ENCODE peak calls at places on chromosomes 13 and 19, in five cellular contexts. V, R, P, L and D are unnamed samples.

GRCh38 chr19:47726467-47726866 is 13.2 kb downstream of the EHD2 start:
- DNase-seq in R (no peak), P (no peak), L (peak; percentile 57), V (no peak), D (no peak)

GRCh38 chr13:99316657-99317244 is 9.6 kb upstream of the GPR183 start:
- DNase-seq in V (no peak), L (no peak), R (no peak), P (no peak), D (no peak)

GRCh38 chr13:50339291-50339690 is 324.0 kb downstream of the KCNRG start:
- DNase-seq in P (no peak), R (no peak), L (no peak), V (no peak), D (no peak)

GRCh38 chr19:46661735-46662592 is 982 bp upstream of the DACT3 start:
- DNase-seq in V (peak; percentile 66), L (peak; percentile 87), R (peak; percentile 88), P (peak; percentile 90), D (peak; percentile 82)

GRCh38 chr19:38812841-38813320 is at the start of gene LGALS4:
- DNase-seq in V (no peak), R (no peak), P (no peak), L (no peak), D (peak; percentile 15)

GRCh38 chr19:57830071-57830602 is at the start of gene ZNF587B:
- DNase-seq in P (peak; percentile 96), V (no peak), L (peak; percentile 40), R (peak; percentile 64), D (no peak)

GRCh38 chr13:76758257-76758656 is 127.9 kb downstream of the KCTD12 start:
- DNase-seq in R (no peak), V (no peak), L (no peak), P (no peak), D (no peak)

GRCh38 chr19:13091400-13092161 is 11.1 kb downstream of the LYL1 start:
- DNase-seq in P (peak; percentile 59), L (peak; percentile 52), V (no peak), R (no peak), D (no peak)

GRCh38 chr13:112966776-112967175 is 2.2 kb upstream of the MCF2L start:
- DNase-seq in R (peak; percentile 33), L (no peak), P (no peak), V (no peak), D (no peak)

GRCh38 chr13:112968910-112969691 is at the start of gene MCF2L:
- DNase-seq in P (peak; percentile 57), R (peak; percentile 48), L (peak; percentile 37), V (peak; percentile 63), D (peak; percentile 78)

GRCh38 chr13:112967666-112968379 is 1.2 kb upstream of the MCF2L start:
- DNase-seq in V (no peak), P (no peak), R (peak; percentile 22), L (no peak), D (no peak)

GRCh38 chr13:112969692-112970338 is 801 bp downstream of the MCF2L start:
- DNase-seq in P (no peak), V (no peak), R (no peak), L (no peak), D (no peak)

GRCh38 chr13:112968380-112968909 is 569 bp upstream of the MCF2L start:
- DNase-seq in R (peak; percentile 69), P (no peak), L (no peak), V (peak; percentile 34), D (peak; percentile 74)
- TF ChIP-seq CTCF in R (peak; percentile 46), P (peak; percentile 37), L (no peak), V (no peak), D (peak; percentile 9)

DNA sequence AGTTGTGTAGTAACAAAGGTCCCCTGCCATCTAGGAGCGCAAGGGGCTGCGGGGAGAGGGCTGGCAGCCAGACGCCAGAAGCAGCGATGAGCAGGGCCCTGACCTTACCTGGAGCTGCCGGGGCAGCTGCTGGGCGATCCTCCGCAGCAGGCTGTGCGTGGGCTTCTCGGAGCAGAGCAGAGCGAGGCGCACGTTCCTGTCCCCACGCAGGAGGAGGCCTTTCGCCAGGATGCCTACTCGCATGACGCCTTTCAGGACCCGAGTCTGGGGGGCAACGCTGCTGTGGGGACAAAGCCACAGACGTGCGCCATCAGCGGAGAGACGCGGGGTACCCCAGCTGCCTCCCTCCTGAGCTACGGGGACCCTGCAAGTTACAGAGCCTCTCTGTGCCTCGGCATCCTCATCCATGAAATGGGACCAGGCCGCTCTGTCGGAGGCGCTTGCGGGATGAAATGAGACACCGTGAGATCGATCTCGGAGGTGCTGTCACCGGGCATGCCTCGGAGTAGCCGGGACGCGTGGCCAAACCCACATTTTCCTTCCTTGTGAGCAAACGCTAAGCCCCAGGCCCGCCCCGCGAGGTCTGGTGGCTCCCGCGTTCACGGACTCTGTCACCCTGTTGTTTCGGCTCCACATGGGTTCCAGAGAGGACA is 30.5 kb upstream of the MATK start:
- DNase-seq in V (no peak), R (no peak), P (no peak), L (no peak), D (no peak)
- TF ChIP-seq CTCF in V (no peak), R (no peak), P (no peak), L (no peak), D (no peak)

GRCh38 chr13:66689628-66690027 is 540.5 kb downstream of the PCDH9 start:
- DNase-seq in R (no peak), V (no peak), P (no peak), L (no peak), D (no peak)
- TF ChIP-seq CTCF in R (no peak), V (no peak), P (peak; percentile 34), L (peak; percentile 28), D (no peak)

GRCh38 chr19:18939163-18939562 is 1.9 kb downstream of the HOMER3 start:
- DNase-seq in R (no peak), P (no peak), L (no peak), V (no peak), D (no peak)

GRCh38 chr19:18941628-18942354 is 774 bp upstream of the HOMER3 start:
- DNase-seq in V (no peak), P (peak; percentile 55), R (no peak), L (no peak), D (no peak)

GRCh38 chr19:18939922-18940775 is 868 bp downstream of the HOMER3 start:
- DNase-seq in R (peak; percentile 56), P (peak; percentile 77), V (no peak), L (peak; percentile 56), D (peak; percentile 55)

GRCh38 chr19:18942692-18943091 is 1.7 kb upstream of the HOMER3 start:
- DNase-seq in V (no peak), L (no peak), P (no peak), R (no peak), D (no peak)

GRCh38 chr19:18940791-18941627 is at the start of gene HOMER3:
- DNase-seq in V (peak; percentile 77), L (peak; percentile 39), P (peak; percentile 54), R (peak; percentile 78), D (peak; percentile 94)
- TF ChIP-seq CTCF in V (peak; percentile 10), L (no peak), P (no peak), R (no peak), D (peak; percentile 57)

DNA sequence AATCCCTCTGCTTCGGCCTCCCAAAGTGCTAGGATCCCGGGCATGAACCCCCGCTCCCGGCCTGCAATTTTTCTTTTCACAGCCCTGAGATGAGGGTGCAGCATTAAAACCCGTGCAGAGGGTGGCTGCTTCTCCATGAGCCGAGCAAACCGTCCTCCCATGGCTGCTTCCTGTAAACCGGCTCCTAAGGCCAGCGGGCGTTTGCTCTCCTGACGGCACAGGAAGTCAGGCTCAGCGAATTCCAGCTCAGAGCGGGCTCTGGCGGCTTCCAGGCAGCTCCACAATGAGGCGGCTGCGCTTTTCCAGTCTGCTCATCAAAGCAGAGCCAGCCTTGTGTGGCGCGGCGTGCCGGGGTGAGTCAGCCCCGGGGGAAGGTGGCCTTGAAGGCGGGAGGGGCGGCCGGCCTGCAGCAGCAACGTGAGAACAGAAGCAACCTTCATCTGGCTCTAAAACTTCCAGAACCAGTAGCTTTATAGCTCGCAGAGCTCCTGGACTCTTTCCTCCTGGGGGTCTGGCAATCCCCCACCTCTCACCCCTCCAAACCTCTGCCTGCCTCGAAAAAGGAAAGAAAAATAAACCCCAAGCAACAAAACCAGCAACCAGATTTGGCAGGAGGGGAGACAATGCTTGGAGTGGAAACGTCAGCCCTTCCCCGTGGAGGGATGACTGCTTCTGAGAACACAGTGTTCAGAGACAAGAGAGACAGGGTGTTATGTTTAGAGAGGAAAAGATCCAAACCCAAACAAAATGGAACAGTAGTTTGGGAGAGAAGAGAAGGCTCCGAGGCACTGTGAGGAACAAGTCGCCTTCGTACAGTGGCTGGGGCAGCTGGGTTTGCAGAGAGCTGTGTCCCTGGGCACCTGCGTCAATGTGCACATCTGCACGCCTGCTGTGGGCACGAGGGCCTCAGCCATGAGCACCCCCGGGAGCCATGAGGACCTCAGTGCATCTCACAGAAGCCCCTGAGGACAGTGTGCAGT is 67.8 kb downstream of the GADD45B start:
- DNase-seq in L (peak; percentile 98), P (peak; percentile 94), V (peak; percentile 70), R (peak; percentile 93), D (peak; percentile 78)
- TF ChIP-seq CTCF in L (peak; percentile 32), P (peak; percentile 17), V (no peak), R (no peak), D (no peak)

GRCh38 chr19:41161903-41162302 is 31.1 kb upstream of the CYP2S1 start:
- DNase-seq in R (no peak), V (no peak), L (no peak), P (peak; percentile 71), D (no peak)
- TF ChIP-seq CTCF in R (no peak), V (no peak), L (no peak), P (peak; percentile 71), D (peak; percentile 27)

DNA sequence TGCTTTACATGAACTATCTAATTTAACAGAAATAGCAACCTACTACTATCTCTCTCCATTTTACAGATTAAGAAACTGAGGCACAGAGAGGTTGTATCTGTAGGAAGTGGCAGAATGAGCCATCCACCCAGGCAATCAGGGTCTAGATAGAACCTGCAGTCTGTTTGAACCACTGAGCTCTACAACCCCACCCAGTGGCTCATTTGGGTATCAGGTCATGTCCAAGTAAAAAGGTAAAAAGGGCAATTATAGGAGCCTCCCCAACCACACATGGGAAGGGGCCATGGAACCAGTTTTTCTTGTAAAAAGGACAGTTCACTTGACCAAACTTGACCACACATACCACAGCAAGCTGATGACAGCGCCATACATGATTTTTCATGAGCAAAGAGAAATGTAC is 92.9 kb upstream of the SGCG start:
- DNase-seq in P (peak; percentile 53), L (no peak), R (no peak), V (no peak), D (no peak)
- TF ChIP-seq CTCF in P (peak; percentile 73), L (peak; percentile 59), R (no peak), V (peak; percentile 38), D (peak; percentile 44)

GRCh38 chr19:6417713-6418561 is 6.7 kb downstream of the KHSRP start:
- DNase-seq in V (no peak), P (no peak), R (no peak), L (no peak), D (no peak)
- TF ChIP-seq CTCF in V (no peak), P (peak; percentile 55), R (no peak), L (peak; percentile 36), D (peak; percentile 24)

GRCh38 chr19:18319591-18320135 is 3.2 kb downstream of the LSM4 start:
- DNase-seq in L (no peak), R (no peak), V (no peak), P (no peak), D (no peak)

GRCh38 chr19:18321729-18322091 is 1.2 kb downstream of the LSM4 start:
- DNase-seq in V (no peak), R (no peak), P (no peak), L (no peak), D (no peak)

GRCh38 chr19:18320865-18321728 is 1.8 kb downstream of the LSM4 start:
- DNase-seq in P (no peak), R (no peak), V (no peak), L (no peak), D (no peak)

GRCh38 chr19:18322759-18323460 is at the start of gene LSM4:
- DNase-seq in R (peak; percentile 99), P (peak; percentile 99), V (peak; percentile 99), L (peak; percentile 96), D (peak; percentile 99)

GRCh38 chr19:18322318-18322758 is 538 bp downstream of the LSM4 start:
- DNase-seq in R (no peak), L (peak; percentile 68), P (no peak), V (no peak), D (peak; percentile 64)
- TF ChIP-seq CTCF in R (no peak), L (peak; percentile 20), P (peak; percentile 43), V (no peak), D (peak; percentile 36)